ENCODE peak calls at places on chromosome 16, in nine cellular contexts. H is endodermal cell, I is fibroblast of lung, V is kidney, R is AG04450, M is right atrium auricular region, X is kidney epithelial cell, A is WTC11, D is BE2C. K is an unnamed sample.

GRCh38 chr16:76277099-76278030 is at the start of gene CNTNAP4:
- DNase-seq in H (peak), I (no peak), V (no peak), R (no peak), M (no peak), X (no peak), A (peak), D (peak), K (peak)

GRCh38 chr16:20167323-20167722 is 93.6 kb upstream of the GPR139 start:
- DNase-seq in H (no peak), I (no peak), V (no peak), R (no peak), M (no peak), X (no peak), A (no peak), D (no peak), K (no peak)

GRCh38 chr16:69717066-69717465 is 9.3 kb downstream of the NQO1 start:
- DNase-seq in H (no peak), I (no peak), V (no peak), R (no peak), M (no peak), X (no peak), A (no peak), D (no peak), K (no peak)

GRCh38 chr16:79334127-79334526 is 266.4 kb downstream of the MAF start:
- DNase-seq in H (peak), I (no peak), V (no peak), R (no peak), M (no peak), X (no peak), A (peak), D (no peak), K (peak)

GRCh38 chr16:75097941-75098897 is 18.4 kb downstream of the LDHD start:
- DNase-seq in H (peak), I (no peak), V (peak), R (no peak), M (no peak), X (no peak), A (no peak), D (no peak), K (no peak)

GRCh38 chr16:138049-138417 is 440 bp downstream of the NPRL3 start:
- DNase-seq in H (peak), I (peak), V (peak), R (no peak), M (no peak), X (no peak), A (peak), D (peak), K (peak)

GRCh38 chr16:23838485-23839142 is 2.8 kb downstream of the PRKCB start:
- DNase-seq in H (no peak), I (no peak), V (no peak), R (no peak), M (no peak), X (no peak), A (no peak), D (no peak), K (no peak)

GRCh38 chr16:61909074-61909473 is 127.2 kb downstream of the CDH8 start:
- DNase-seq in H (no peak), I (peak), V (no peak), R (no peak), M (no peak), X (no peak), A (no peak), D (no peak), K (no peak)

GRCh38 chr16:88566158-88566557 is 4.0 kb upstream of the ZC3H18 start:
- DNase-seq in H (no peak), I (peak), V (no peak), R (peak), M (no peak), X (no peak), A (no peak), D (no peak), K (no peak)

GRCh38 chr16:85615852-85616607 is 2.9 kb downstream of the GSE1 start:
- DNase-seq in H (peak), I (peak), V (peak), R (peak), M (peak), X (peak), A (peak), D (peak), K (peak)

GRCh38 chr16:50469121-50469743 is 79.0 kb upstream of the NKD1 start:
- DNase-seq in H (no peak), I (no peak), V (no peak), R (no peak), M (no peak), X (no peak), A (no peak), D (no peak), K (no peak)

GRCh38 chr16:89335803-89336485 is 118.4 kb downstream of the ZNF778 start:
- DNase-seq in H (no peak), I (no peak), V (peak), R (no peak), M (no peak), X (no peak), A (no peak), D (no peak), K (no peak)

GRCh38 chr16:23587726-23588125 is 8.4 kb downstream of the NDUFAB1 start:
- DNase-seq in H (no peak), I (peak), V (no peak), R (peak), M (no peak), X (no peak), A (no peak), D (no peak), K (no peak)

GRCh38 chr16:84062734-84063640 is 20.4 kb upstream of the SLC38A8 start:
- DNase-seq in H (peak), I (peak), V (peak), R (peak), M (peak), X (peak), A (peak), D (peak), K (peak)

GRCh38 chr16:67345401-67345800 is 18.8 kb downstream of the LRRC36 start:
- DNase-seq in H (no peak), I (no peak), V (no peak), R (no peak), M (no peak), X (no peak), A (no peak), D (no peak), K (no peak)

GRCh38 chr16:48583075-48584065 is 26.6 kb downstream of the N4BP1 start:
- DNase-seq in H (no peak), I (peak), V (no peak), R (no peak), M (no peak), X (no peak), A (no peak), D (no peak), K (no peak)

GRCh38 chr16:69089091-69089912 is 16.2 kb upstream of the HAS3 start:
- DNase-seq in H (peak), I (peak), V (no peak), R (no peak), M (no peak), X (no peak), A (peak), D (peak), K (no peak)

GRCh38 chr16:50265716-50266336 is 525 bp upstream of the ADCY7 start:
- DNase-seq in H (peak), I (no peak), V (peak), R (no peak), M (no peak), X (no peak), A (no peak), D (no peak), K (no peak)

GRCh38 chr16:30068750-30069574 is 3.4 kb downstream of the ALDOA start:
- DNase-seq in H (peak), I (no peak), V (no peak), R (no peak), M (no peak), X (no peak), A (peak), D (peak), K (peak)

GRCh38 chr16:4663756-4664465 is 29.5 kb upstream of the NUDT16L1 start:
- DNase-seq in H (no peak), I (peak), V (no peak), R (no peak), M (peak), X (no peak), A (no peak), D (no peak), K (no peak)

GRCh38 chr16:951660-952301 is 19.0 kb downstream of the LMF1 start:
- DNase-seq in H (no peak), I (peak), V (peak), R (no peak), M (no peak), X (no peak), A (no peak), D (no peak), K (no peak)

GRCh38 chr16:64121473-64121872 is 1000.4 kb downstream of the CDH11 start:
- DNase-seq in H (no peak), I (peak), V (no peak), R (peak), M (no peak), X (peak), A (no peak), D (no peak), K (no peak)

GRCh38 chr16:84899414-84899813 is 79.6 kb downstream of the CRISPLD2 start:
- DNase-seq in H (no peak), I (no peak), V (no peak), R (no peak), M (no peak), X (no peak), A (no peak), D (no peak), K (no peak)

GRCh38 chr16:84768061-84768797 is 51.6 kb upstream of the CRISPLD2 start:
- DNase-seq in H (no peak), I (no peak), V (no peak), R (no peak), M (no peak), X (no peak), A (no peak), D (no peak), K (no peak)

GRCh38 chr16:51287231-51287630 is 136.2 kb upstream of the SALL1 start:
- DNase-seq in H (no peak), I (no peak), V (no peak), R (no peak), M (no peak), X (no peak), A (no peak), D (no peak), K (no peak)

GRCh38 chr16:47047804-47048203 is 74.3 kb upstream of the DNAJA2 start:
- DNase-seq in H (no peak), I (no peak), V (no peak), R (no peak), M (no peak), X (no peak), A (no peak), D (no peak), K (no peak)

GRCh38 chr16:77599793-77600415 is 122.4 kb upstream of the NUDT7 start:
- DNase-seq in H (peak), I (no peak), V (no peak), R (no peak), M (no peak), X (no peak), A (no peak), D (peak), K (peak)
- TF ChIP-seq CTCF in H (peak), I (peak), V (peak), R (peak), M (peak), X (peak), A (no peak), D (peak), K (peak)

GRCh38 chr16:2929693-2930092 is 18.0 kb downstream of the FLYWCH1 start:
- DNase-seq in H (no peak), I (no peak), V (no peak), R (no peak), M (no peak), X (no peak), A (no peak), D (no peak), K (no peak)

GRCh38 chr16:2928796-2929195 is 17.1 kb downstream of the FLYWCH1 start:
- DNase-seq in H (no peak), I (no peak), V (no peak), R (no peak), M (no peak), X (no peak), A (no peak), D (no peak), K (no peak)

GRCh38 chr16:2926660-2927646 is 15.2 kb downstream of the FLYWCH1 start:
- DNase-seq in H (peak), I (peak), V (peak), R (peak), M (peak), X (no peak), A (peak), D (peak), K (peak)

GRCh38 chr16:2925951-2926659 is 14.4 kb downstream of the FLYWCH1 start:
- DNase-seq in H (no peak), I (no peak), V (no peak), R (no peak), M (no peak), X (no peak), A (no peak), D (no peak), K (no peak)

DNA sequence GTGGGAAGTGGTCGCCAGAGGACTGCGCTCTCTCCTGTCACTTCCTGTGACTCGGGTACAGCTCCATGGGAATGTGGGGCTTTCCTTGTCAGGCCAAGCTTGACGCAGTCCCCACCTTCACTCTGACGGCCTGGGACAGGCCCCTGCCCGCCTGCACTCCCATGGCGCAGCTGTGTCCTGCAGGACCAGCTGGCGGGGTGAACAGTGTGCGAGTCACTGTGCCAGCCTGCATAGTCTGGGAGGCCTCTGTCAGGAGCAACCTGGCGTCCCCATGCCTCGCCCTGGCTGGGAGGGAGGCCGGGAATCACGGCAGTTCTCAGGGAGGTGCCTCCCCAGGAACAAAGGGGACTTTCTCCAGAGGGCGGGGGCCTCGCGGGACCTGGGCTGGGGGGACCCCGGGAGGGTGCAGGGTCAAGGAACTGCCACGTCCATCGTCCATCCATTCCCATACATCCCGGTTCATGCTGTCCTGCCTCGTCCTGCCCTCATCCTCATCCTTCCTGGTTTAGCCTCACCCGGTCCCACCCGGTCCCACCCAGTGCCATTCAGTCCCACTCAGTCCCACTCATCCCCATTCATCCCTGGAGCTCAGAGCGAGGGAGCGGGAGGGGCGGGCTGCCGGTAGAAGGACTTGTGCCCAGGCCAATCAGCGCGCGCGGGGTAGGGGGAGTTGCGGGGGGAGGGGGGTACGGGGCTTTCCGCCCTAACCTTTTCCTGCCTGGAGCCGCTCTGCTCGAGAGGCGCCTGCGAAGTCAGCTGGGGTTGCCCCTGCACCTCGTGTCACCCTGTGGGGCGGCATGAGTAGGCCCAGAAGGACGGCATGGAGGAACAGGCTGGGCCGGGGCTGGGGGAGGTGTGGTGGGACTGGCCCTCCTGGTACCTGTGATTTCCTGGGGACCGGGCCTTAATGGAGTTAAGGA is 13.4 kb downstream of the FLYWCH1 start:
- DNase-seq in H (peak), I (no peak), V (no peak), R (no peak), M (no peak), X (no peak), A (peak), D (no peak), K (peak)
- TF ChIP-seq CTCF in H (no peak), I (no peak), V (no peak), R (no peak), M (no peak), X (no peak), A (no peak), D (no peak), K (no peak)

GRCh38 chr16:53078765-53079484 is 24.1 kb downstream of the CHD9 start:
- DNase-seq in H (no peak), I (no peak), V (no peak), R (no peak), M (no peak), X (no peak), A (no peak), D (no peak), K (no peak)
- TF ChIP-seq CTCF in H (no peak), I (no peak), V (no peak), R (no peak), M (no peak), X (no peak), A (no peak), D (no peak), K (no peak)

DNA sequence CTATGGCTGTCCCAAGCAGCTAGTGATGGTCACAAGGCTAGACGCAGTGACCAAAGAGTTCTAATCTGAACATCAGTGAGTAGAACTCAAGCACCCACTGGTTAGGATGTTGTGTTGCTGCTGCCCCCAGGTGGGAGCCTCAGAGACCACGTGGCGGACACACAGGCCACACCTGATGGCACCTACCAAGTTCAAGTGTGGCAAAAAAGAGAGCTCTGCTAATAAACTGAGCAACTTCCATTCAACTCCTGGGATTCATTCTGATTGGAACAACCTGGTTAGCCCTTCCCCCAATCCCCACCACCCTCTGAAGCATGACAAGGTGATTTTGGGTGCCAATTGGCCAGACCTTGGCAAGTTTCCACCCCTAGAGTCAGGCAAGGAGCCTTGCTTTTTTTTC is 3.5 kb upstream of the LCMT1 start:
- DNase-seq in H (peak), I (no peak), V (no peak), R (no peak), M (no peak), X (no peak), A (peak), D (peak), K (no peak)
- TF ChIP-seq CTCF in H (peak), I (no peak), V (no peak), R (peak), M (no peak), X (no peak), A (no peak), D (peak), K (no peak)

GRCh38 chr16:77439106-77439505 is 4.3 kb upstream of the ADAMTS18 start:
- DNase-seq in H (no peak), I (no peak), V (no peak), R (no peak), M (no peak), X (no peak), A (no peak), D (no peak), K (no peak)

GRCh38 chr16:77434022-77434364 is 841 bp downstream of the ADAMTS18 start:
- DNase-seq in H (no peak), I (no peak), V (no peak), R (no peak), M (no peak), X (no peak), A (no peak), D (no peak), K (no peak)

GRCh38 chr16:77434365-77435239 is at the start of gene ADAMTS18:
- DNase-seq in H (peak), I (no peak), V (peak), R (no peak), M (no peak), X (no peak), A (peak), D (no peak), K (peak)

GRCh38 chr16:77435240-77435819 is 496 bp upstream of the ADAMTS18 start:
- DNase-seq in H (no peak), I (no peak), V (no peak), R (no peak), M (no peak), X (no peak), A (no peak), D (no peak), K (no peak)

GRCh38 chr16:77437859-77438258 is 3.0 kb upstream of the ADAMTS18 start:
- DNase-seq in H (no peak), I (no peak), V (no peak), R (no peak), M (no peak), X (no peak), A (no peak), D (no peak), K (no peak)
- TF ChIP-seq CTCF in H (peak), I (peak), V (no peak), R (peak), M (peak), X (peak), A (no peak), D (no peak), K (no peak)

GRCh38 chr16:55048745-55049144 is 118.1 kb downstream of the IRX5 start:
- DNase-seq in H (no peak), I (no peak), V (no peak), R (no peak), M (peak), X (no peak), A (no peak), D (no peak), K (no peak)
- TF ChIP-seq CTCF in H (peak), I (no peak), V (no peak), R (no peak), M (no peak), X (no peak), A (no peak), D (peak), K (no peak)

GRCh38 chr16:70739389-70739788 is 53.5 kb upstream of the MTSS2 start:
- DNase-seq in H (no peak), I (no peak), V (no peak), R (no peak), M (no peak), X (no peak), A (no peak), D (no peak), K (no peak)

GRCh38 chr16:70736454-70737376 is 50.9 kb upstream of the MTSS2 start:
- DNase-seq in H (peak), I (no peak), V (no peak), R (no peak), M (no peak), X (no peak), A (no peak), D (no peak), K (no peak)

GRCh38 chr16:70740174-70740918 is 54.5 kb upstream of the MTSS2 start:
- DNase-seq in H (no peak), I (no peak), V (no peak), R (no peak), M (no peak), X (no peak), A (no peak), D (no peak), K (no peak)

GRCh38 chr16:70737377-70738082 is 51.7 kb upstream of the MTSS2 start:
- DNase-seq in H (no peak), I (peak), V (no peak), R (peak), M (no peak), X (no peak), A (no peak), D (peak), K (no peak)

GRCh38 chr16:70738083-70738977 is 52.5 kb upstream of the MTSS2 start:
- DNase-seq in H (peak), I (peak), V (no peak), R (peak), M (no peak), X (no peak), A (peak), D (peak), K (peak)
- TF ChIP-seq CTCF in H (peak), I (peak), V (peak), R (peak), M (peak), X (peak), A (peak), D (peak), K (peak)

GRCh38 chr16:82062645-82063058 is 27.6 kb downstream of the HSD17B2 start:
- DNase-seq in H (no peak), I (peak), V (no peak), R (peak), M (no peak), X (no peak), A (no peak), D (no peak), K (no peak)

GRCh38 chr16:82063456-82064082 is 28.5 kb downstream of the HSD17B2 start:
- DNase-seq in H (no peak), I (no peak), V (no peak), R (no peak), M (no peak), X (no peak), A (no peak), D (no peak), K (no peak)

GRCh38 chr16:82059161-82059982 is 24.3 kb downstream of the HSD17B2 start:
- DNase-seq in H (no peak), I (no peak), V (no peak), R (no peak), M (no peak), X (no peak), A (no peak), D (no peak), K (no peak)

GRCh38 chr16:82059983-82060421 is 24.9 kb downstream of the HSD17B2 start:
- DNase-seq in H (no peak), I (no peak), V (no peak), R (no peak), M (no peak), X (no peak), A (no peak), D (no peak), K (no peak)

GRCh38 chr16:82061861-82062525 is 26.9 kb downstream of the HSD17B2 start:
- DNase-seq in H (no peak), I (peak), V (no peak), R (no peak), M (no peak), X (no peak), A (no peak), D (no peak), K (no peak)
- TF ChIP-seq CTCF in H (peak), I (peak), V (peak), R (peak), M (peak), X (peak), A (peak), D (peak), K (peak)

K was measured in glutamatergic neuron.